ENCODE peak calls at places on chromosomes 7 and 10, in seven cellular contexts. One of them, this sample, is unnamed.
A peak's percentile ranks its signal among the peaks of the same experiment; 100 is the strongest.

GRCh38 chr10:73797324-73798025 is 12.1 kb downstream of the ZSWIM8 start:
- DNase-seq in Panc1: no peak
- DNase-seq in CD4-positive, CD25-positive, alpha-beta regulatory T cell: no peak
- DNase-seq in CD8-positive, alpha-beta memory T cell: no peak
- DNase-seq in SJSA1: no peak
- DNase-seq in heart right ventricle: no peak
- DNase-seq in GM23248: no peak
- DNase-seq in this sample: no peak

GRCh38 chr10:18615618-18616017 is 35.8 kb downstream of the NSUN6 start:
- DNase-seq in GM23248: no peak
- DNase-seq in heart right ventricle: no peak
- DNase-seq in CD4-positive, CD25-positive, alpha-beta regulatory T cell: no peak
- DNase-seq in Panc1: no peak
- DNase-seq in CD8-positive, alpha-beta memory T cell: no peak
- DNase-seq in SJSA1: no peak
- DNase-seq in this sample: no peak

GRCh38 chr7:92612501-92612900 is 22.3 kb upstream of the FAM133B start:
- DNase-seq in CD8-positive, alpha-beta memory T cell: no peak
- DNase-seq in SJSA1: no peak
- DNase-seq in Panc1: no peak
- DNase-seq in GM23248: peak; percentile 75
- DNase-seq in heart right ventricle: no peak
- DNase-seq in CD4-positive, CD25-positive, alpha-beta regulatory T cell: no peak
- DNase-seq in this sample: no peak

GRCh38 chr7:25093268-25093802 is 31.7 kb downstream of the CYCS start:
- DNase-seq in CD4-positive, CD25-positive, alpha-beta regulatory T cell: peak; percentile 50
- DNase-seq in GM23248: peak; percentile 85
- DNase-seq in heart right ventricle: peak; percentile 47
- DNase-seq in Panc1: peak; percentile 76
- DNase-seq in SJSA1: peak; percentile 79
- DNase-seq in CD8-positive, alpha-beta memory T cell: peak; percentile 62
- DNase-seq in this sample: peak; percentile 55

GRCh38 chr10:73956476-73957338 is 41.2 kb upstream of the VCL start:
- DNase-seq in Panc1: no peak
- DNase-seq in GM23248: peak; percentile 53
- DNase-seq in CD4-positive, CD25-positive, alpha-beta regulatory T cell: no peak
- DNase-seq in CD8-positive, alpha-beta memory T cell: peak; percentile 11
- DNase-seq in SJSA1: no peak
- DNase-seq in heart right ventricle: no peak
- DNase-seq in this sample: no peak

GRCh38 chr7:73847941-73848723 is 5.8 kb upstream of the METTL27 start:
- DNase-seq in SJSA1: no peak
- DNase-seq in GM23248: peak; percentile 44
- DNase-seq in Panc1: no peak
- DNase-seq in CD4-positive, CD25-positive, alpha-beta regulatory T cell: no peak
- DNase-seq in CD8-positive, alpha-beta memory T cell: no peak
- DNase-seq in heart right ventricle: no peak
- DNase-seq in this sample: no peak

GRCh38 chr7:115060095-115060830 is 138.4 kb downstream of the MDFIC start:
- DNase-seq in GM23248: no peak
- DNase-seq in SJSA1: no peak
- DNase-seq in CD4-positive, CD25-positive, alpha-beta regulatory T cell: no peak
- DNase-seq in heart right ventricle: no peak
- DNase-seq in CD8-positive, alpha-beta memory T cell: no peak
- DNase-seq in Panc1: no peak
- DNase-seq in this sample: no peak

GRCh38 chr10:21943633-21944265 is 59.8 kb downstream of the DNAJC1 start:
- DNase-seq in CD8-positive, alpha-beta memory T cell: no peak
- DNase-seq in SJSA1: no peak
- DNase-seq in CD4-positive, CD25-positive, alpha-beta regulatory T cell: no peak
- DNase-seq in GM23248: no peak
- DNase-seq in heart right ventricle: no peak
- DNase-seq in Panc1: no peak
- DNase-seq in this sample: no peak

GRCh38 chr10:95628786-95629185 is 27.7 kb downstream of the ALDH18A1 start:
- DNase-seq in CD8-positive, alpha-beta memory T cell: no peak
- DNase-seq in GM23248: peak; percentile 28
- DNase-seq in CD4-positive, CD25-positive, alpha-beta regulatory T cell: no peak
- DNase-seq in SJSA1: no peak
- DNase-seq in Panc1: no peak
- DNase-seq in heart right ventricle: no peak
- DNase-seq in this sample: no peak

GRCh38 chr7:44101966-44102845 is 1.9 kb upstream of the AEBP1 start:
- DNase-seq in heart right ventricle: peak; percentile 40
- DNase-seq in CD8-positive, alpha-beta memory T cell: no peak
- DNase-seq in GM23248: peak; percentile 97
- DNase-seq in SJSA1: no peak
- DNase-seq in Panc1: no peak
- DNase-seq in CD4-positive, CD25-positive, alpha-beta regulatory T cell: no peak
- DNase-seq in this sample: no peak

GRCh38 chr7:13989138-13989943 is at the start of gene ETV1:
- DNase-seq in Panc1: peak; percentile 65
- DNase-seq in GM23248: peak; percentile 90
- DNase-seq in CD8-positive, alpha-beta memory T cell: no peak
- DNase-seq in CD4-positive, CD25-positive, alpha-beta regulatory T cell: no peak
- DNase-seq in heart right ventricle: peak; percentile 79
- DNase-seq in SJSA1: peak; percentile 45
- DNase-seq in this sample: peak; percentile 64

GRCh38 chr10:57015187-57015586 is 654.1 kb upstream of the ZWINT start:
- DNase-seq in Panc1: no peak
- DNase-seq in GM23248: no peak
- DNase-seq in CD4-positive, CD25-positive, alpha-beta regulatory T cell: no peak
- DNase-seq in heart right ventricle: no peak
- DNase-seq in SJSA1: no peak
- DNase-seq in CD8-positive, alpha-beta memory T cell: no peak
- DNase-seq in this sample: no peak

GRCh38 chr10:69890065-69890831 is 88.5 kb downstream of the COL13A1 start:
- DNase-seq in Panc1: no peak
- DNase-seq in CD8-positive, alpha-beta memory T cell: no peak
- DNase-seq in CD4-positive, CD25-positive, alpha-beta regulatory T cell: no peak
- DNase-seq in heart right ventricle: no peak
- DNase-seq in GM23248: no peak
- DNase-seq in SJSA1: no peak
- DNase-seq in this sample: no peak

GRCh38 chr10:88793747-88794299 is 8.7 kb upstream of the LIPM start:
- DNase-seq in SJSA1: no peak
- DNase-seq in heart right ventricle: no peak
- DNase-seq in CD4-positive, CD25-positive, alpha-beta regulatory T cell: no peak
- DNase-seq in Panc1: no peak
- DNase-seq in GM23248: peak; percentile 67
- DNase-seq in CD8-positive, alpha-beta memory T cell: no peak
- DNase-seq in this sample: no peak

GRCh38 chr7:49001610-49002033 is 77.3 kb downstream of the CDC14C start:
- DNase-seq in SJSA1: no peak
- DNase-seq in Panc1: peak; percentile 32
- DNase-seq in GM23248: peak; percentile 10
- DNase-seq in CD8-positive, alpha-beta memory T cell: no peak
- DNase-seq in heart right ventricle: no peak
- DNase-seq in CD4-positive, CD25-positive, alpha-beta regulatory T cell: no peak
- DNase-seq in this sample: peak; percentile 75

GRCh38 chr7:94875221-94875620 is 32.2 kb upstream of the PPP1R9A start:
- DNase-seq in Panc1: no peak
- DNase-seq in CD8-positive, alpha-beta memory T cell: no peak
- DNase-seq in heart right ventricle: no peak
- DNase-seq in GM23248: no peak
- DNase-seq in CD4-positive, CD25-positive, alpha-beta regulatory T cell: no peak
- DNase-seq in SJSA1: no peak
- DNase-seq in this sample: no peak

GRCh38 chr7:129665013-129665401 is 53.5 kb downstream of the NRF1 start:
- DNase-seq in SJSA1: peak; percentile 98
- DNase-seq in CD4-positive, CD25-positive, alpha-beta regulatory T cell: no peak
- DNase-seq in heart right ventricle: no peak
- DNase-seq in Panc1: peak; percentile 92
- DNase-seq in CD8-positive, alpha-beta memory T cell: no peak
- DNase-seq in GM23248: peak; percentile 95
- DNase-seq in this sample: no peak

GRCh38 chr7:43076189-43076605 is 36.2 kb upstream of the HECW1 start:
- DNase-seq in GM23248: peak; percentile 1
- DNase-seq in heart right ventricle: no peak
- DNase-seq in Panc1: no peak
- DNase-seq in SJSA1: no peak
- DNase-seq in CD8-positive, alpha-beta memory T cell: no peak
- DNase-seq in CD4-positive, CD25-positive, alpha-beta regulatory T cell: no peak
- DNase-seq in this sample: no peak

GRCh38 chr7:88546808-88547207 is 212.7 kb upstream of the ZNF804B start:
- DNase-seq in CD8-positive, alpha-beta memory T cell: no peak
- DNase-seq in CD4-positive, CD25-positive, alpha-beta regulatory T cell: no peak
- DNase-seq in SJSA1: peak; percentile 59
- DNase-seq in Panc1: peak; percentile 56
- DNase-seq in GM23248: peak; percentile 15
- DNase-seq in heart right ventricle: no peak
- DNase-seq in this sample: peak; percentile 37

GRCh38 chr10:100656479-100656878 is 88.9 kb upstream of the PAX2 start:
- DNase-seq in Panc1: no peak
- DNase-seq in CD4-positive, CD25-positive, alpha-beta regulatory T cell: no peak
- DNase-seq in heart right ventricle: no peak
- DNase-seq in GM23248: peak; percentile 43
- DNase-seq in CD8-positive, alpha-beta memory T cell: no peak
- DNase-seq in SJSA1: no peak
- DNase-seq in this sample: no peak

GRCh38 chr10:132539431-132539839 is 1.8 kb downstream of the INPP5A start:
- DNase-seq in SJSA1: no peak
- DNase-seq in Panc1: no peak
- DNase-seq in heart right ventricle: peak; percentile 39
- DNase-seq in CD4-positive, CD25-positive, alpha-beta regulatory T cell: no peak
- DNase-seq in GM23248: peak; percentile 56
- DNase-seq in CD8-positive, alpha-beta memory T cell: no peak
- DNase-seq in this sample: no peak

GRCh38 chr7:99097730-99098129 is 46.2 kb downstream of the SMURF1 start:
- DNase-seq in heart right ventricle: no peak
- DNase-seq in GM23248: no peak
- DNase-seq in Panc1: no peak
- DNase-seq in CD4-positive, CD25-positive, alpha-beta regulatory T cell: no peak
- DNase-seq in SJSA1: no peak
- DNase-seq in CD8-positive, alpha-beta memory T cell: no peak
- DNase-seq in this sample: no peak

GRCh38 chr7:99098317-99098823 is 45.5 kb downstream of the SMURF1 start:
- DNase-seq in SJSA1: no peak
- DNase-seq in GM23248: peak; percentile 25
- DNase-seq in Panc1: no peak
- DNase-seq in heart right ventricle: no peak
- DNase-seq in CD8-positive, alpha-beta memory T cell: no peak
- DNase-seq in CD4-positive, CD25-positive, alpha-beta regulatory T cell: no peak
- DNase-seq in this sample: no peak

GRCh38 chr7:99095698-99096097 is 48.2 kb downstream of the SMURF1 start:
- DNase-seq in GM23248: no peak
- DNase-seq in SJSA1: no peak
- DNase-seq in Panc1: no peak
- DNase-seq in CD8-positive, alpha-beta memory T cell: no peak
- DNase-seq in CD4-positive, CD25-positive, alpha-beta regulatory T cell: no peak
- DNase-seq in heart right ventricle: peak; percentile 32
- DNase-seq in this sample: no peak

GRCh38 chr7:99094369-99094768 is 49.5 kb downstream of the SMURF1 start:
- DNase-seq in CD4-positive, CD25-positive, alpha-beta regulatory T cell: no peak
- DNase-seq in CD8-positive, alpha-beta memory T cell: no peak
- DNase-seq in heart right ventricle: no peak
- DNase-seq in GM23248: peak; percentile 28
- DNase-seq in Panc1: no peak
- DNase-seq in SJSA1: no peak
- DNase-seq in this sample: no peak

GRCh38 chr7:99096124-99096887 is 47.6 kb downstream of the SMURF1 start:
- DNase-seq in CD8-positive, alpha-beta memory T cell: no peak
- DNase-seq in heart right ventricle: no peak
- DNase-seq in SJSA1: no peak
- DNase-seq in CD4-positive, CD25-positive, alpha-beta regulatory T cell: no peak
- DNase-seq in Panc1: no peak
- DNase-seq in GM23248: no peak
- DNase-seq in this sample: no peak
- H3K27ac ChIP-seq in CD8-positive, alpha-beta memory T cell: no peak overlapping the region
- H3K27ac ChIP-seq in heart right ventricle: no peak overlapping the region
- H3K27ac ChIP-seq in SJSA1: no peak overlapping the region
- H3K27ac ChIP-seq in CD4-positive, CD25-positive, alpha-beta regulatory T cell: no peak overlapping the region
- H3K27ac ChIP-seq in Panc1: no peak overlapping the region
- H3K27ac ChIP-seq in GM23248: no peak overlapping the region
- H3K27ac ChIP-seq in this sample: no peak overlapping the region

DNA sequence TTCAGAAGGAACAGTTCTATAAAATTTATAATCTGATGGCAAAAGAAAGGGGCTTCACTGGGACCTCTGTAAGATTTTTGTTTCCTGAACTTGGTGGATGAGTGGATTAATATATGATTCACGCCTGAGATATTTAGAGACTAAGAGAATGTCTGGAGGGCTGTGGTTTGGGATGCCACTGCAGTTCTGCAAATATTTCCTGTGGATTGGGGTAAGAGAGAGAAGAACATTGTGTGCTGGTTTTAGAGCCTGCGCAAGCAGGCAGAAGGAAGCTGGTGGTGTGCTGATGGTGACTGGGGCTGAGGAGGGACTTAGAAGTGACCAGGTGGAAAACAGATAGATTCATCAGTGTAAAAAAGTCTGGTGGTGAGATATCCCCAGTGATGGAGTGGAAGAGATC is 87.0 kb downstream of the SUGCT start:
- DNase-seq in Panc1: no peak
- DNase-seq in CD8-positive, alpha-beta memory T cell: no peak
- DNase-seq in heart right ventricle: no peak
- DNase-seq in SJSA1: peak; percentile 85
- DNase-seq in CD4-positive, CD25-positive, alpha-beta regulatory T cell: no peak
- DNase-seq in GM23248: peak; percentile 94
- DNase-seq in this sample: no peak
- H3K27ac ChIP-seq in Panc1: no peak overlapping the region
- H3K27ac ChIP-seq in CD8-positive, alpha-beta memory T cell: no peak overlapping the region
- H3K27ac ChIP-seq in heart right ventricle: no peak overlapping the region
- H3K27ac ChIP-seq in SJSA1: peak overlapping the region; percentile 96
- H3K27ac ChIP-seq in CD4-positive, CD25-positive, alpha-beta regulatory T cell: no peak overlapping the region
- H3K27ac ChIP-seq in GM23248: peak overlapping the region; percentile 78
- H3K27ac ChIP-seq in this sample: no peak overlapping the region

GRCh38 chr10:121576139-121576538 is 22.1 kb downstream of the FGFR2 start:
- DNase-seq in GM23248: no peak
- DNase-seq in heart right ventricle: no peak
- DNase-seq in CD4-positive, CD25-positive, alpha-beta regulatory T cell: no peak
- DNase-seq in Panc1: no peak
- DNase-seq in CD8-positive, alpha-beta memory T cell: no peak
- DNase-seq in SJSA1: no peak
- DNase-seq in this sample: no peak

GRCh38 chr10:121577568-121577967 is 20.7 kb downstream of the FGFR2 start:
- DNase-seq in heart right ventricle: no peak
- DNase-seq in SJSA1: no peak
- DNase-seq in Panc1: no peak
- DNase-seq in CD8-positive, alpha-beta memory T cell: no peak
- DNase-seq in GM23248: no peak
- DNase-seq in CD4-positive, CD25-positive, alpha-beta regulatory T cell: no peak
- DNase-seq in this sample: no peak

GRCh38 chr10:121572857-121573540 is 25.2 kb downstream of the FGFR2 start:
- DNase-seq in heart right ventricle: no peak
- DNase-seq in Panc1: no peak
- DNase-seq in GM23248: no peak
- DNase-seq in CD4-positive, CD25-positive, alpha-beta regulatory T cell: no peak
- DNase-seq in CD8-positive, alpha-beta memory T cell: no peak
- DNase-seq in SJSA1: no peak
- DNase-seq in this sample: no peak

GRCh38 chr10:121573541-121573941 is 24.7 kb downstream of the FGFR2 start:
- DNase-seq in CD4-positive, CD25-positive, alpha-beta regulatory T cell: no peak
- DNase-seq in SJSA1: no peak
- DNase-seq in heart right ventricle: no peak
- DNase-seq in CD8-positive, alpha-beta memory T cell: no peak
- DNase-seq in Panc1: no peak
- DNase-seq in GM23248: no peak
- DNase-seq in this sample: no peak

GRCh38 chr10:121574519-121575170 is 23.6 kb downstream of the FGFR2 start:
- DNase-seq in CD8-positive, alpha-beta memory T cell: no peak
- DNase-seq in CD4-positive, CD25-positive, alpha-beta regulatory T cell: no peak
- DNase-seq in heart right ventricle: no peak
- DNase-seq in GM23248: no peak
- DNase-seq in SJSA1: no peak
- DNase-seq in Panc1: no peak
- DNase-seq in this sample: no peak
- H3K27ac ChIP-seq in CD8-positive, alpha-beta memory T cell: no peak overlapping the region
- H3K27ac ChIP-seq in CD4-positive, CD25-positive, alpha-beta regulatory T cell: no peak overlapping the region
- H3K27ac ChIP-seq in heart right ventricle: no peak overlapping the region
- H3K27ac ChIP-seq in GM23248: no peak overlapping the region
- H3K27ac ChIP-seq in SJSA1: no peak overlapping the region
- H3K27ac ChIP-seq in Panc1: no peak overlapping the region
- H3K27ac ChIP-seq in this sample: no peak overlapping the region

GRCh38 chr7:101115215-101115614 is 11.7 kb upstream of the SERPINE1 start:
- DNase-seq in CD8-positive, alpha-beta memory T cell: no peak
- DNase-seq in Panc1: no peak
- DNase-seq in GM23248: no peak
- DNase-seq in heart right ventricle: no peak
- DNase-seq in SJSA1: no peak
- DNase-seq in CD4-positive, CD25-positive, alpha-beta regulatory T cell: no peak
- DNase-seq in this sample: no peak
- H3K27ac ChIP-seq in CD8-positive, alpha-beta memory T cell: no peak overlapping the region
- H3K27ac ChIP-seq in Panc1: peak overlapping the region; percentile 88
- H3K27ac ChIP-seq in GM23248: peak overlapping the region; percentile 88
- H3K27ac ChIP-seq in heart right ventricle: no peak overlapping the region
- H3K27ac ChIP-seq in SJSA1: peak overlapping the region; percentile 41
- H3K27ac ChIP-seq in CD4-positive, CD25-positive, alpha-beta regulatory T cell: no peak overlapping the region
- H3K27ac ChIP-seq in this sample: no peak overlapping the region